ENCODE peak calls at places on chromosomes 4 and X, in six cellular contexts. One of them, this sample, is unnamed.

GRCh38 chr4:82791179-82791578 is 7.4 kb downstream of the SCD5 start:
- DNase-seq in AG10803: no peak
- DNase-seq in NCI-H2171 treated with DMSO at 0.1 percent for 48 hours: no peak
- DNase-seq in pancreas: no peak
- DNase-seq in right cardiac atrium: no peak
- DNase-seq in HT-29: no peak
- DNase-seq in this sample: no peak

GRCh38 chr4:38819569-38819968 is 15.0 kb upstream of the TLR1 start:
- DNase-seq in NCI-H2171 treated with DMSO at 0.1 percent for 48 hours: no peak
- DNase-seq in HT-29: no peak
- DNase-seq in right cardiac atrium: no peak
- DNase-seq in AG10803: no peak
- DNase-seq in pancreas: no peak
- DNase-seq in this sample: no peak

GRCh38 chrX:40496728-40497127 is 84.0 kb upstream of the ATP6AP2 start:
- DNase-seq in HT-29: peak
- DNase-seq in AG10803: peak
- DNase-seq in NCI-H2171 treated with DMSO at 0.1 percent for 48 hours: peak
- DNase-seq in pancreas: no peak
- DNase-seq in right cardiac atrium: peak
- DNase-seq in this sample: peak

GRCh38 chr4:57122959-57123358 is 12.8 kb upstream of the IGFBP7 start:
- DNase-seq in NCI-H2171 treated with DMSO at 0.1 percent for 48 hours: no peak
- DNase-seq in right cardiac atrium: no peak
- DNase-seq in pancreas: no peak
- DNase-seq in AG10803: no peak
- DNase-seq in HT-29: no peak
- DNase-seq in this sample: no peak

GRCh38 chr4:26330186-26330787 is 9.5 kb downstream of the RBPJ start:
- DNase-seq in NCI-H2171 treated with DMSO at 0.1 percent for 48 hours: peak
- DNase-seq in right cardiac atrium: no peak
- DNase-seq in AG10803: peak
- DNase-seq in HT-29: peak
- DNase-seq in pancreas: no peak
- DNase-seq in this sample: peak

GRCh38 chr4:71239365-71239764 is 99.5 kb upstream of the SLC4A4 start:
- DNase-seq in AG10803: no peak
- DNase-seq in pancreas: no peak
- DNase-seq in NCI-H2171 treated with DMSO at 0.1 percent for 48 hours: no peak
- DNase-seq in HT-29: no peak
- DNase-seq in right cardiac atrium: no peak
- DNase-seq in this sample: no peak

GRCh38 chrX:97267916-97268680 is 384.4 kb downstream of the RPA4 start:
- DNase-seq in AG10803: peak
- DNase-seq in NCI-H2171 treated with DMSO at 0.1 percent for 48 hours: no peak
- DNase-seq in pancreas: no peak
- DNase-seq in right cardiac atrium: no peak
- DNase-seq in HT-29: no peak
- DNase-seq in this sample: no peak

GRCh38 chr4:7372673-7373072 is 62.1 kb downstream of the PSAPL1 start:
- DNase-seq in NCI-H2171 treated with DMSO at 0.1 percent for 48 hours: no peak
- DNase-seq in AG10803: no peak
- DNase-seq in right cardiac atrium: no peak
- DNase-seq in pancreas: no peak
- DNase-seq in HT-29: no peak
- DNase-seq in this sample: no peak

GRCh38 chr4:21769404-21770147 is 179.0 kb downstream of the KCNIP4 start:
- DNase-seq in AG10803: peak
- DNase-seq in pancreas: no peak
- DNase-seq in HT-29: peak
- DNase-seq in right cardiac atrium: no peak
- DNase-seq in NCI-H2171 treated with DMSO at 0.1 percent for 48 hours: no peak
- DNase-seq in this sample: no peak

GRCh38 chrX:43218198-43218597 is 437.9 kb upstream of the MAOA start:
- DNase-seq in NCI-H2171 treated with DMSO at 0.1 percent for 48 hours: no peak
- DNase-seq in pancreas: no peak
- DNase-seq in AG10803: no peak
- DNase-seq in right cardiac atrium: no peak
- DNase-seq in HT-29: no peak
- DNase-seq in this sample: no peak

GRCh38 chr4:25032126-25032525 is 1.4 kb upstream of the LGI2 start:
- DNase-seq in AG10803: peak
- DNase-seq in right cardiac atrium: no peak
- DNase-seq in HT-29: no peak
- DNase-seq in pancreas: no peak
- DNase-seq in NCI-H2171 treated with DMSO at 0.1 percent for 48 hours: no peak
- DNase-seq in this sample: no peak

GRCh38 chr4:1533501-1534064 is 127.3 kb upstream of the NKX1-1 start:
- DNase-seq in AG10803: no peak
- DNase-seq in HT-29: no peak
- DNase-seq in pancreas: peak
- DNase-seq in NCI-H2171 treated with DMSO at 0.1 percent for 48 hours: no peak
- DNase-seq in right cardiac atrium: peak
- DNase-seq in this sample: no peak

GRCh38 chr4:133156096-133156495 is 7.0 kb downstream of the PCDH10 start:
- DNase-seq in HT-29: no peak
- DNase-seq in pancreas: no peak
- DNase-seq in right cardiac atrium: no peak
- DNase-seq in AG10803: no peak
- DNase-seq in NCI-H2171 treated with DMSO at 0.1 percent for 48 hours: no peak
- DNase-seq in this sample: no peak

GRCh38 chr4:40321671-40322131 is 13.4 kb upstream of the CHRNA9 start:
- DNase-seq in AG10803: peak
- DNase-seq in pancreas: no peak
- DNase-seq in right cardiac atrium: no peak
- DNase-seq in NCI-H2171 treated with DMSO at 0.1 percent for 48 hours: no peak
- DNase-seq in HT-29: no peak
- DNase-seq in this sample: no peak

GRCh38 chr4:169337510-169337909 is 66.8 kb upstream of the SH3RF1 start:
- DNase-seq in right cardiac atrium: no peak
- DNase-seq in pancreas: no peak
- DNase-seq in NCI-H2171 treated with DMSO at 0.1 percent for 48 hours: no peak
- DNase-seq in HT-29: no peak
- DNase-seq in AG10803: peak
- DNase-seq in this sample: no peak

GRCh38 chrX:35115205-35115604 is 172.6 kb downstream of the FAM47B start:
- DNase-seq in right cardiac atrium: no peak
- DNase-seq in HT-29: no peak
- DNase-seq in AG10803: peak
- DNase-seq in NCI-H2171 treated with DMSO at 0.1 percent for 48 hours: no peak
- DNase-seq in pancreas: no peak
- DNase-seq in this sample: no peak

GRCh38 chr4:184265566-184266351 is 48.1 kb upstream of the ENPP6 start:
- DNase-seq in AG10803: peak
- DNase-seq in pancreas: no peak
- DNase-seq in NCI-H2171 treated with DMSO at 0.1 percent for 48 hours: no peak
- DNase-seq in right cardiac atrium: no peak
- DNase-seq in HT-29: no peak
- DNase-seq in this sample: no peak

GRCh38 chrX:119399772-119400101 is 601 bp downstream of the SLC25A43 start:
- DNase-seq in AG10803: peak
- DNase-seq in HT-29: no peak
- DNase-seq in pancreas: no peak
- DNase-seq in right cardiac atrium: no peak
- DNase-seq in NCI-H2171 treated with DMSO at 0.1 percent for 48 hours: no peak
- DNase-seq in this sample: no peak

GRCh38 chrX:56576721-56577120 is 13.3 kb downstream of the UBQLN2 start:
- DNase-seq in HT-29: no peak
- DNase-seq in AG10803: no peak
- DNase-seq in pancreas: no peak
- DNase-seq in NCI-H2171 treated with DMSO at 0.1 percent for 48 hours: peak
- DNase-seq in right cardiac atrium: no peak
- DNase-seq in this sample: no peak

GRCh38 chr4:178712486-178712885 is 1270.2 kb upstream of the AGA start:
- DNase-seq in HT-29: no peak
- DNase-seq in NCI-H2171 treated with DMSO at 0.1 percent for 48 hours: no peak
- DNase-seq in AG10803: no peak
- DNase-seq in right cardiac atrium: no peak
- DNase-seq in pancreas: no peak
- DNase-seq in this sample: no peak

GRCh38 chr4:176467011-176467410 is 147.2 kb downstream of the SPCS3 start:
- DNase-seq in AG10803: peak
- DNase-seq in HT-29: no peak
- DNase-seq in NCI-H2171 treated with DMSO at 0.1 percent for 48 hours: no peak
- DNase-seq in pancreas: no peak
- DNase-seq in right cardiac atrium: no peak
- DNase-seq in this sample: no peak

GRCh38 chr4:675036-675804 is 878 bp downstream of the MYL5 start:
- DNase-seq in AG10803: peak
- DNase-seq in pancreas: peak
- DNase-seq in NCI-H2171 treated with DMSO at 0.1 percent for 48 hours: no peak
- DNase-seq in HT-29: no peak
- DNase-seq in right cardiac atrium: no peak
- DNase-seq in this sample: no peak

GRCh38 chrX:35166023-35166422 is 223.4 kb downstream of the FAM47B start:
- DNase-seq in HT-29: no peak
- DNase-seq in AG10803: no peak
- DNase-seq in right cardiac atrium: no peak
- DNase-seq in NCI-H2171 treated with DMSO at 0.1 percent for 48 hours: no peak
- DNase-seq in pancreas: no peak
- DNase-seq in this sample: no peak

GRCh38 chrX:153643431-153644351 is 3.3 kb upstream of the DUSP9 start:
- DNase-seq in pancreas: peak
- DNase-seq in right cardiac atrium: no peak
- DNase-seq in AG10803: no peak
- DNase-seq in NCI-H2171 treated with DMSO at 0.1 percent for 48 hours: peak
- DNase-seq in HT-29: no peak
- DNase-seq in this sample: no peak

GRCh38 chr4:110087116-110087708 is 111.2 kb downstream of the ELOVL6 start:
- DNase-seq in HT-29: peak
- DNase-seq in pancreas: no peak
- DNase-seq in NCI-H2171 treated with DMSO at 0.1 percent for 48 hours: peak
- DNase-seq in AG10803: peak
- DNase-seq in right cardiac atrium: no peak
- DNase-seq in this sample: no peak

GRCh38 chrX:65821721-65822496 is 154.5 kb downstream of the MSN start:
- DNase-seq in NCI-H2171 treated with DMSO at 0.1 percent for 48 hours: peak
- DNase-seq in AG10803: no peak
- DNase-seq in HT-29: no peak
- DNase-seq in right cardiac atrium: peak
- DNase-seq in pancreas: peak
- DNase-seq in this sample: no peak

GRCh38 chr4:2071912-2072867 is 13.1 kb downstream of the NAT8L start:
- DNase-seq in HT-29: no peak
- DNase-seq in NCI-H2171 treated with DMSO at 0.1 percent for 48 hours: no peak
- DNase-seq in pancreas: peak
- DNase-seq in AG10803: no peak
- DNase-seq in right cardiac atrium: no peak
- DNase-seq in this sample: peak

GRCh38 chr4:177566691-177567090 is 124.5 kb upstream of the AGA start:
- DNase-seq in AG10803: no peak
- DNase-seq in NCI-H2171 treated with DMSO at 0.1 percent for 48 hours: no peak
- DNase-seq in HT-29: no peak
- DNase-seq in right cardiac atrium: no peak
- DNase-seq in pancreas: no peak
- DNase-seq in this sample: no peak

GRCh38 chr4:10587697-10588096 is 96.9 kb downstream of the CLNK start:
- DNase-seq in right cardiac atrium: no peak
- DNase-seq in pancreas: no peak
- DNase-seq in HT-29: no peak
- DNase-seq in AG10803: no peak
- DNase-seq in NCI-H2171 treated with DMSO at 0.1 percent for 48 hours: no peak
- DNase-seq in this sample: no peak

GRCh38 chr4:47493238-47494123 is 8.4 kb downstream of the ATP10D start:
- DNase-seq in NCI-H2171 treated with DMSO at 0.1 percent for 48 hours: no peak
- DNase-seq in HT-29: no peak
- DNase-seq in AG10803: no peak
- DNase-seq in pancreas: no peak
- DNase-seq in right cardiac atrium: no peak
- DNase-seq in this sample: no peak

GRCh38 chr4:66048861-66049260 is 378.6 kb upstream of the EPHA5 start:
- DNase-seq in NCI-H2171 treated with DMSO at 0.1 percent for 48 hours: peak
- DNase-seq in HT-29: no peak
- DNase-seq in pancreas: no peak
- DNase-seq in AG10803: no peak
- DNase-seq in right cardiac atrium: no peak
- DNase-seq in this sample: no peak

GRCh38 chr4:143256456-143256855 is 71.7 kb downstream of the USP38 start:
- DNase-seq in HT-29: no peak
- DNase-seq in AG10803: no peak
- DNase-seq in pancreas: no peak
- DNase-seq in NCI-H2171 treated with DMSO at 0.1 percent for 48 hours: no peak
- DNase-seq in right cardiac atrium: no peak
- DNase-seq in this sample: no peak

GRCh38 chrX:74529311-74529710 is 85.1 kb downstream of the RLIM start:
- DNase-seq in pancreas: no peak
- DNase-seq in AG10803: no peak
- DNase-seq in NCI-H2171 treated with DMSO at 0.1 percent for 48 hours: no peak
- DNase-seq in right cardiac atrium: no peak
- DNase-seq in HT-29: no peak
- DNase-seq in this sample: no peak

GRCh38 chr4:107718351-107718965 is 1.6 kb downstream of the PAPSS1 start:
- DNase-seq in HT-29: no peak
- DNase-seq in pancreas: no peak
- DNase-seq in AG10803: peak
- DNase-seq in NCI-H2171 treated with DMSO at 0.1 percent for 48 hours: no peak
- DNase-seq in right cardiac atrium: no peak
- DNase-seq in this sample: no peak